ENCODE peak calls at places on chromosome 14, in nine cellular contexts. F is A549, Q is GM04504, R is nephron progenitor cell, Y is WERI-Rb-1, N is iris pigment epithelial cell, V is G401, L is NCI-H1105, E is K562. B is an unnamed sample.

GRCh38 chr14:34302654-34303053 is 159.4 kb downstream of the SPTSSA start:
- DNase-seq in F (no peak), Q (no peak), R (no peak), Y (no peak), N (no peak), V (peak; percentile 36), L (peak; percentile 81), E (no peak), B (no peak)

GRCh38 chr14:20499108-20499507 is 6.2 kb upstream of the RNASE10 start:
- DNase-seq in F (no peak), Q (no peak), R (no peak), Y (no peak), N (peak; percentile 15), V (no peak), L (no peak), E (no peak), B (no peak)

GRCh38 chr14:96265387-96265786 is 9.4 kb downstream of the BDKRB1 start:
- DNase-seq in F (no peak), Q (no peak), R (no peak), Y (no peak), N (no peak), V (no peak), L (peak; percentile 63), E (no peak), B (no peak)

GRCh38 chr14:52328286-52328685 is 14.2 kb downstream of the PTGER2 start:
- DNase-seq in F (peak; percentile 18), Q (no peak), R (no peak), Y (no peak), N (peak; percentile 78), V (no peak), L (no peak), E (no peak), B (no peak)

GRCh38 chr14:84535491-84535890 is 994.5 kb upstream of the FLRT2 start:
- DNase-seq in F (no peak), Q (no peak), R (no peak), Y (no peak), N (peak; percentile 18), V (no peak), L (no peak), E (no peak), B (no peak)

GRCh38 chr14:102370305-102370809 is 7.6 kb downstream of the TECPR2 start:
- DNase-seq in F (no peak), Q (no peak), R (no peak), Y (no peak), N (peak; percentile 24), V (no peak), L (no peak), E (no peak), B (no peak)

GRCh38 chr14:55306938-55307589 is 35.8 kb downstream of the FBXO34 start:
- DNase-seq in F (no peak), Q (no peak), R (no peak), Y (no peak), N (no peak), V (no peak), L (no peak), E (no peak), B (no peak)

GRCh38 chr14:36524220-36524837 is 4.3 kb upstream of the NKX2-1 start:
- DNase-seq in F (no peak), Q (no peak), R (peak; percentile 39), Y (no peak), N (no peak), V (no peak), L (no peak), E (no peak), B (no peak)